ENCODE peak calls at places on chromosomes 7 and 10, in six cellular contexts. C is stimulated activated CD4-positive, alpha-beta T cell treated with anti-CD3 and anti-CD28 coated beads, TNF-alpha, amount 100 ng/mL, for 48 hours; U is lower leg skin; L is H1; Y is activated T-cell treated with anti-CD3 and anti-CD28 coated beads for 4 hours; Z is HFFc6. J is an unnamed sample.
A peak's percentile ranks its signal among the peaks of the same experiment; 100 is the strongest.

GRCh38 chr7:151024435-151025056 is at the start of gene ATG9B:
- DNase-seq in U (no peak), C (no peak), Y (no peak), Z (no peak), L (no peak), J (no peak)

GRCh38 chr10:122342293-122343134 is 32.0 kb upstream of the PLEKHA1 start:
- DNase-seq in L (peak; percentile 21), Z (peak; percentile 61), U (no peak), Y (peak; percentile 61), C (peak; percentile 27), J (peak; percentile 29)

GRCh38 chr7:42572046-42572445 is 335.0 kb upstream of the GLI3 start:
- DNase-seq in L (no peak), Y (no peak), C (no peak), U (no peak), Z (no peak), J (no peak)

GRCh38 chr10:325282-325681 is 190.0 kb downstream of the ZMYND11 start:
- DNase-seq in Y (no peak), U (no peak), L (no peak), Z (no peak), C (no peak), J (no peak)

GRCh38 chr7:70698219-70698832 is 433.6 kb upstream of the GALNT17 start:
- DNase-seq in Z (peak; percentile 25), C (no peak), L (no peak), Y (no peak), U (no peak), J (peak; percentile 31)

GRCh38 chr10:25522946-25523608 is 348.3 kb downstream of the GPR158 start:
- DNase-seq in Y (no peak), Z (no peak), U (no peak), C (no peak), L (peak; percentile 44), J (no peak)

GRCh38 chr7:90830302-90830701 is 234.2 kb downstream of the CDK14 start:
- DNase-seq in Y (no peak), Z (no peak), L (no peak), U (no peak), C (no peak), J (no peak)

GRCh38 chr10:78462221-78462620 is 428.6 kb downstream of the RPS24 start:
- DNase-seq in C (no peak), Z (no peak), U (no peak), Y (no peak), L (no peak), J (no peak)

GRCh38 chr10:116891208-116891607 is 41.9 kb downstream of the ENO4 start:
- DNase-seq in Y (no peak), C (no peak), Z (peak; percentile 65), L (no peak), U (no peak), J (peak; percentile 85)

GRCh38 chr7:92778972-92779371 is 57.4 kb downstream of the CDK6 start:
- DNase-seq in Y (no peak), L (no peak), U (peak; percentile 73), Z (no peak), C (no peak), J (peak; percentile 62)